ENCODE peak calls at places on chromosomes 13 and 19, in four cellular contexts. C, K, S and W are unnamed samples.

GRCh38 chr19:49752701-49753100 is 10.4 kb downstream of the TSKS start:
- DNase-seq in C (no peak), K (no peak), S (no peak), W (no peak)

GRCh38 chr13:98443329-98443728 is 133.6 kb downstream of the STK24 start:
- DNase-seq in C (no peak), K (no peak), S (peak; percentile 72), W (peak; percentile 82)

GRCh38 chr19:35671818-35672217 is 5.5 kb downstream of the UPK1A start:
- DNase-seq in C (no peak), K (no peak), S (no peak), W (peak; percentile 7)

GRCh38 chr13:41652735-41653361 is 195.5 kb downstream of the RGCC start:
- DNase-seq in C (peak; percentile 33), K (no peak), S (no peak), W (peak; percentile 56)

GRCh38 chr19:21202865-21203494 is 61.1 kb downstream of the ZNF431 start:
- DNase-seq in C (peak; percentile 65), K (no peak), S (peak; percentile 2), W (peak; percentile 37)

GRCh38 chr19:39406656-39407393 is at the start of gene ZFP36:
- DNase-seq in C (peak; percentile 89), K (peak; percentile 59), S (no peak), W (peak; percentile 63)

GRCh38 chr13:93727301-93728141 is 500.9 kb downstream of the GPC6 start:
- DNase-seq in C (no peak), K (no peak), S (peak; percentile 59), W (no peak)

GRCh38 chr19:4303778-4304508 is 455 bp upstream of the FSD1 start:
- DNase-seq in C (no peak), K (no peak), S (no peak), W (no peak)

GRCh38 chr19:6519289-6519688 is 11.5 kb upstream of the TNFSF9 start:
- DNase-seq in C (no peak), K (no peak), S (peak; percentile 71), W (peak; percentile 86)

GRCh38 chr13:62473944-62474237 is 1058.2 kb upstream of the PCDH20 start:
- DNase-seq in C (no peak), K (no peak), S (no peak), W (no peak)

GRCh38 chr19:10112895-10113591 is 1.6 kb downstream of the P2RY11 start:
- DNase-seq in C (peak; percentile 62), K (peak; percentile 59), S (no peak), W (peak; percentile 35)

GRCh38 chr13:33992891-33993336 is 175.0 kb downstream of the RFC3 start:
- DNase-seq in C (no peak), K (no peak), S (no peak), W (no peak)

GRCh38 chr13:48586591-48587103 is 53.8 kb upstream of the RCBTB2 start:
- DNase-seq in C (no peak), K (peak; percentile 27), S (peak; percentile 65), W (no peak)

GRCh38 chr13:37960427-37960826 is 90.9 kb upstream of the TRPC4 start:
- DNase-seq in C (no peak), K (no peak), S (no peak), W (peak; percentile 5)

GRCh38 chr13:114107686-114108081 is 24.7 kb downstream of the RASA3 start:
- DNase-seq in C (no peak), K (peak; percentile 75), S (peak; percentile 81), W (no peak)

GRCh38 chr13:44013666-44014291 is 134.1 kb downstream of the LACC1 start:
- DNase-seq in C (no peak), K (no peak), S (peak; percentile 79), W (peak; percentile 30)

GRCh38 chr13:46992383-46992952 is 95.6 kb upstream of the HTR2A start:
- DNase-seq in C (peak; percentile 11), K (no peak), S (no peak), W (peak; percentile 28)

GRCh38 chr13:47000166-47000565 is 103.3 kb upstream of the HTR2A start:
- DNase-seq in C (no peak), K (no peak), S (peak; percentile 42), W (peak; percentile 42)

GRCh38 chr13:46994492-46994891 is 97.6 kb upstream of the HTR2A start:
- DNase-seq in C (no peak), K (no peak), S (no peak), W (no peak)

GRCh38 chr13:46996316-46996715 is 99.5 kb upstream of the HTR2A start:
- DNase-seq in C (no peak), K (no peak), S (no peak), W (no peak)

DNA sequence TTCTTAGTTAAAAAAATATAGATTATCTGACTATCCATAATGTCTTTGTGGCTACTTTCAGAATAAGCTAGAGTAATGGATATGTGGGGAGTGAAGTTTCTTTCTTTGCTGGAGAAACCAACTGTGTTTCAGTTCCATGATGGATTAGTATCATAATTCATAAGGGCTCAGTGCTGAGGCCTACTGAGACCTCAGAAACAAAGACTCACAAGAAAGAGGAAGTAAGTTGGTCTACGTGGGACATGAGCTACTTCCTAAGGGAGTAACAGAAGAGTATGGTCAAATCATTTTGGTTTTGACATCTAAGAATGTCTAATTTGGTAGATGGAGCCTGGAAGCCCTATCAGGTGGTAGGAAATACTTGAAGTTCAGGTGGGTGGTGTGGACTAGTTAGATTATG is 99.0 kb upstream of the HTR2A start:
- DNase-seq in C (no peak), K (no peak), S (no peak), W (no peak)
- H3K36me3 ChIP-seq in C (no peaks in the 10 kb centered on the region), K (no peaks in the 10 kb centered on the region), S (no peaks in the 10 kb centered on the region), W (no peaks in the 10 kb centered on the region)

DNA sequence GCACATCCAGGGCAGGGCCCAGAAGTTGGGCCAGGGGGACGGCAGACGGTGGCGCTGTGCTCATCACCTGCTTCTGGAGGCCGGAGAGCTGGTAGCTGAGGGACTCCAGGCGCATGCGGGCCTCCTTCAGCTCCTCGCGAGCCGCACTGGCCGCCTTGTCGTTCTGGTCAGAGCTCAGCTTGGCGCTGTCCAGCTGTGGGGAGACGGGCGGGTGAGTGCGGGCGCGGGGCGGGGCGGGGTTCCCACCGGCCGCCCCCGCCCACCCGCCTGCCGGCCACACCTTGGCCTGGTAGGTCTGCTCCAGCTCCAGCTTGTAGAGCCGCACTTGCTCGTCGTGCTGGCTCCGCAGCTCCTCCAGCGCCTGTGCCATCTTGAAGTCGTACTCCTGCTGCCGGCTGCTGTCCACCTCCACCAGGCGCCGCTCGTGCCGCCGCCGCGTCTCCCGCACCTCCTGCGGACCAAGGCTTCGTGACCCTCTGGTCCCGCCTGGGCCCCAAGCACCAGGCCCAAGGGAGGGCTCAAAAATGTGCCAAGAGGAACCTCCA is 7.4 kb upstream of the TIMM13 start:
- DNase-seq in C (no peak), K (no peak), S (no peak), W (no peak)
- H3K4me3 ChIP-seq in C (no peak overlapping the region), K (no peak overlapping the region), S (no peak overlapping the region), W (no peak overlapping the region)

GRCh38 chr19:18007939-18008673 is at the start of gene ARRDC2:
- DNase-seq in C (peak; percentile 98), K (peak; percentile 93), S (peak; percentile 69), W (peak; percentile 69)
- TF ChIP-seq CTCF in C (no peak), K (no peak), S (no peak), W (no peak)

GRCh38 chr19:31314156-31314555 is 35.1 kb downstream of the TSHZ3 start:
- DNase-seq in C (no peak), K (no peak), S (no peak), W (no peak)
- H3K36me3 ChIP-seq in C (no peaks in the 10 kb centered on the region), K (no peaks in the 10 kb centered on the region), S (no peaks in the 10 kb centered on the region), W (no peaks in the 10 kb centered on the region)

GRCh38 chr19:2680808-2681207 is 21.7 kb downstream of the GNG7 start:
- DNase-seq in C (no peak), K (no peak), S (no peak), W (no peak)
- H3K4me3 ChIP-seq in C (no peak overlapping the region), K (no peak overlapping the region), S (no peak overlapping the region), W (no peak overlapping the region)

GRCh38 chr13:110218601-110219201 is 88.3 kb downstream of the COL4A1 start:
- DNase-seq in C (no peak), K (no peak), S (no peak), W (no peak)
- TF ChIP-seq CTCF in C (no peak), K (no peak), S (no peak), W (no peak)

DNA sequence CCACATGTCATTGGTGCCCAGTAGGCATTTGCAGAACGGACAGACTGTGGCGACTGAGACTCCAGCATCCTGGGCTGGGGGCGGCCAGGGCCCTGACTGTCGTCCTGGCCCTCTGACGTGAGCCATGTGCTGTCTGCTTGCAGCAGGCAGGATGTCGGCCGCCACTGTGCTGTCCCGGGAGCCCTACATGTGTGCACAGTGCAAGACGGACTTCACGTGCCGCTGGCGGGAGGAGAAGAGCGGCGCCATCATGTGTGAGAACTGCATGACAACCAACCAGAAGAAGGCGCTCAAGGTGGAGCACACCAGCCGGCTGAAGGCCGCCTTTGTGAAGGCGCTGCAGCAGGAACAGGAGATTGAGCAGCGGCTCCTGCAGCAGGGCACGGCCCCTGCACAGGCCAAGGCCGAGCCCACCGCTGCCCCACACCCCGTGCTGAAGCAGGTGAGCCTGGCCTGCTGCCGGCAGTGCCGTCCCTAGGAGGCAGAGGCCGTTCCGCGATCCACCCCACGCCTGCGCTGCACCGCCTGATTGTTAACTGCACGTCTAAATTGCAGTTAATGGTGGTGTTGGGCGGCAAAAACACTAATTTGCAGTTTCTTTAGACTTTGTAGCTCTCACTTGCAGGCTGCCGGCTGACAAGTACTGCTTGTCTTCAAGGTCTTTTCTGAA is 14.2 kb downstream of the TSSK6 start:
- DNase-seq in C (no peak), K (no peak), S (no peak), W (no peak)
- H3K36me3 ChIP-seq in C (no peaks in the 10 kb centered on the region), K (peaks cover 99% of the 10 kb centered on the region), S (peaks cover 29% of the 10 kb centered on the region), W (peaks cover 62% of the 10 kb centered on the region)

GRCh38 chr19:30693179-30693578 is 321.0 kb downstream of the ZNF536 start:
- DNase-seq in C (no peak), K (no peak), S (no peak), W (no peak)

GRCh38 chr19:30690935-30691505 is 318.8 kb downstream of the ZNF536 start:
- DNase-seq in C (peak; percentile 25), K (no peak), S (no peak), W (no peak)

GRCh38 chr19:30692517-30692870 is 320.3 kb downstream of the ZNF536 start:
- DNase-seq in C (peak; percentile 18), K (no peak), S (no peak), W (no peak)

GRCh38 chr19:30690525-30690924 is 318.3 kb downstream of the ZNF536 start:
- DNase-seq in C (no peak), K (no peak), S (no peak), W (no peak)

GRCh38 chr19:30691767-30692516 is 319.8 kb downstream of the ZNF536 start:
- DNase-seq in C (no peak), K (no peak), S (no peak), W (no peak)
- H3K4me3 ChIP-seq in C (no peak overlapping the region), K (peak overlapping the region; percentile 30), S (peak overlapping the region; percentile 36), W (no peak overlapping the region)

GRCh38 chr19:13037718-13038117 is 42.4 kb downstream of the NFIX start:
- DNase-seq in C (no peak), K (no peak), S (no peak), W (no peak)

GRCh38 chr19:13040232-13040915 is 45.1 kb downstream of the NFIX start:
- DNase-seq in C (no peak), K (no peak), S (no peak), W (no peak)

GRCh38 chr19:13037161-13037560 is 41.9 kb downstream of the NFIX start:
- DNase-seq in C (no peak), K (peak; percentile 41), S (peak; percentile 91), W (peak; percentile 84)

GRCh38 chr19:13039211-13039789 is 44.0 kb downstream of the NFIX start:
- DNase-seq in C (no peak), K (no peak), S (no peak), W (no peak)

GRCh38 chr19:13038306-13039210 is 43.3 kb downstream of the NFIX start:
- DNase-seq in C (no peak), K (no peak), S (no peak), W (no peak)
- TF ChIP-seq CTCF in C (peak; percentile 10), K (peak; percentile 21), S (no peak), W (no peak)